ENCODE peak calls at places on chromosomes 16 and 17, in ten cellular contexts. G, A, O, U, M, R, P, S, Q and L are unnamed samples.

GRCh38 chr17:50778471-50778870 is 11.2 kb upstream of the ANKRD40CL start:
- DNase-seq in U (no peak), R (no peak), M (no peak), P (no peak), A (no peak), G (no peak), S (no peak), Q (no peak), O (no peak), L (no peak)

GRCh38 chr17:48640858-48641180 is 14.7 kb upstream of the HOXB9 start:
- DNase-seq in U (no peak), R (no peak), M (no peak), P (no peak), O (no peak), S (no peak), G (no peak), A (no peak), Q (no peak), L (no peak)

GRCh38 chr16:203246-203645 is 23.0 kb downstream of the HBQ1 start:
- DNase-seq in G (no peak), P (no peak), O (no peak), S (no peak), M (no peak), Q (no peak), A (no peak), R (no peak), U (no peak), L (no peak)

GRCh38 chr17:72099919-72100318 is 20.9 kb upstream of the SOX9 start:
- DNase-seq in U (no peak), Q (no peak), P (no peak), A (no peak), G (no peak), S (no peak), R (no peak), O (no peak), M (no peak), L (no peak)

GRCh38 chr17:231966-232807 is 50.7 kb upstream of the DOC2B start:
- DNase-seq in O (no peak), G (no peak), P (no peak), S (no peak), A (peak), M (no peak), R (no peak), Q (no peak), U (no peak), L (no peak)

GRCh38 chr16:89261691-89262563 is 44.4 kb downstream of the ZNF778 start:
- DNase-seq in R (peak), A (peak), O (no peak), U (no peak), S (no peak), Q (no peak), G (no peak), P (no peak), M (no peak), L (no peak)

GRCh38 chr17:59651346-59651745 is 31.7 kb downstream of the CLTC start:
- DNase-seq in M (no peak), Q (no peak), U (no peak), S (no peak), G (no peak), P (no peak), O (peak), A (no peak), R (no peak), L (no peak)

GRCh38 chr17:40058151-40058784 is 4.1 kb upstream of the MED24 start:
- DNase-seq in M (no peak), O (no peak), R (peak), Q (no peak), S (no peak), G (no peak), U (no peak), P (peak), A (peak), L (no peak)

GRCh38 chr17:36545465-36546417 is 1.0 kb downstream of the GGNBP2 start:
- DNase-seq in Q (peak), G (peak), A (peak), U (no peak), P (peak), O (peak), M (peak), S (peak), R (peak), L (peak)

GRCh38 chr17:43608313-43608712 is 53.4 kb downstream of the MEOX1 start:
- DNase-seq in O (no peak), Q (no peak), S (no peak), U (no peak), G (no peak), A (no peak), P (peak), M (no peak), R (peak), L (no peak)

GRCh38 chr16:28572659-28573510 is 19.2 kb downstream of the SGF29 start:
- DNase-seq in P (peak), O (no peak), G (peak), Q (no peak), S (no peak), R (peak), M (no peak), U (no peak), A (peak), L (no peak)

GRCh38 chr17:77036841-77037381 is 103.9 kb upstream of the SEC14L1 start:
- DNase-seq in Q (no peak), U (no peak), M (peak), A (peak), G (no peak), P (peak), S (no peak), O (no peak), R (peak), L (no peak)

GRCh38 chr17:2064980-2065785 is 10.3 kb downstream of the HIC1 start:
- DNase-seq in S (no peak), O (peak), P (peak), M (no peak), A (peak), G (no peak), Q (no peak), U (no peak), R (peak), L (no peak)

GRCh38 chr17:17853811-17854527 is 17.2 kb upstream of the SREBF1 start:
- DNase-seq in M (no peak), Q (no peak), G (no peak), R (no peak), P (no peak), A (no peak), U (no peak), O (no peak), S (no peak), L (no peak)

GRCh38 chr16:56332464-56333079 is 92.8 kb downstream of the AMFR start:
- DNase-seq in Q (no peak), P (peak), A (peak), M (no peak), O (no peak), S (peak), G (peak), U (peak), R (peak), L (no peak)

GRCh38 chr16:30736995-30737793 is 11.0 kb upstream of the PHKG2 start:
- DNase-seq in S (no peak), M (no peak), A (peak), G (no peak), U (no peak), O (no peak), R (no peak), Q (no peak), P (no peak), L (no peak)

GRCh38 chr17:38898291-38898679 is 27.1 kb upstream of the LASP1NB start:
- DNase-seq in M (no peak), G (no peak), A (no peak), R (no peak), U (no peak), O (peak), Q (no peak), P (no peak), S (no peak), L (no peak)

GRCh38 chr16:57859331-57859730 is 57.0 kb upstream of the KIFC3 start:
- DNase-seq in S (no peak), O (peak), R (peak), U (no peak), M (no peak), Q (no peak), G (no peak), P (peak), A (no peak), L (no peak)

GRCh38 chr17:28916302-28916934 is 13.5 kb upstream of the DHRS13 start:
- DNase-seq in M (peak), U (no peak), O (no peak), S (peak), A (peak), G (peak), Q (peak), R (peak), P (peak), L (no peak)

GRCh38 chr16:596736-597060 is 6.8 kb downstream of the RAB40C start:
- DNase-seq in A (no peak), G (no peak), P (no peak), M (no peak), R (no peak), Q (no peak), O (no peak), S (no peak), U (no peak), L (no peak)

GRCh38 chr16:27973678-27974077 is 89.8 kb downstream of the GSG1L start:
- DNase-seq in U (no peak), R (no peak), Q (no peak), M (no peak), S (no peak), O (no peak), A (no peak), G (peak), P (no peak), L (no peak)

GRCh38 chr16:1989826-1990335 is at the start of gene SYNGR3:
- DNase-seq in M (no peak), P (no peak), Q (no peak), R (no peak), U (no peak), G (peak), O (no peak), S (no peak), A (no peak), L (no peak)

GRCh38 chr16:25014500-25015147 is 545 bp downstream of the ARHGAP17 start:
- DNase-seq in A (peak), R (peak), S (peak), U (no peak), O (no peak), Q (no peak), P (peak), G (peak), M (no peak), L (peak)

GRCh38 chr17:82327757-82328140 is 5.8 kb downstream of the SECTM1 start:
- DNase-seq in Q (no peak), P (no peak), U (no peak), S (no peak), G (no peak), O (no peak), M (no peak), A (no peak), R (no peak), L (no peak)

GRCh38 chr17:80743181-80743771 is 198.6 kb downstream of the RPTOR start:
- DNase-seq in Q (no peak), S (no peak), G (no peak), P (no peak), O (no peak), R (no peak), A (no peak), M (no peak), U (no peak), L (no peak)

GRCh38 chr16:11094075-11094593 is 149.8 kb downstream of the CLEC16A start:
- DNase-seq in Q (peak), R (peak), U (no peak), O (peak), G (no peak), A (peak), P (peak), M (no peak), S (no peak), L (no peak)

GRCh38 chr17:66008680-66009079 is 183.3 kb downstream of the CEP112 start:
- DNase-seq in R (no peak), U (no peak), Q (no peak), S (no peak), A (no peak), G (no peak), O (no peak), P (no peak), M (no peak), L (no peak)

GRCh38 chr17:5237541-5238016 is 2.9 kb upstream of the SCIMP start:
- DNase-seq in O (peak), Q (no peak), M (peak), P (peak), G (peak), A (no peak), U (peak), R (peak), S (peak), L (no peak)

GRCh38 chr17:18888766-18889290 is 30.9 kb downstream of the PRPSAP2 start:
- DNase-seq in U (no peak), R (no peak), P (no peak), A (no peak), G (no peak), Q (no peak), S (no peak), O (no peak), M (no peak), L (no peak)

GRCh38 chr17:40318835-40319332 is 9.9 kb downstream of the RARA start:
- DNase-seq in P (no peak), Q (no peak), G (no peak), R (no peak), M (no peak), U (no peak), S (no peak), A (no peak), O (no peak), L (no peak)

GRCh38 chr17:49442051-49442450 is 27.4 kb upstream of the PHB1 start:
- DNase-seq in G (no peak), P (no peak), Q (no peak), U (no peak), R (no peak), A (no peak), O (no peak), M (no peak), S (no peak), L (no peak)

GRCh38 chr16:89863741-89864391 is 9.5 kb upstream of the TCF25 start:
- DNase-seq in A (no peak), O (no peak), R (peak), U (no peak), G (no peak), Q (peak), P (peak), M (no peak), S (no peak), L (no peak)

GRCh38 chr17:15955793-15956541 is 11.0 kb downstream of the ADORA2B start:
- DNase-seq in S (no peak), G (no peak), O (peak), R (no peak), P (no peak), A (no peak), Q (no peak), M (no peak), U (no peak), L (no peak)

GRCh38 chr17:49494937-49495841 is at the start of gene NGFR:
- DNase-seq in R (no peak), Q (peak), P (peak), M (no peak), S (peak), G (peak), O (peak), U (no peak), A (peak), L (peak)

GRCh38 chr17:49359990-49360795 is 1.9 kb downstream of the ZNF652 start:
- DNase-seq in Q (no peak), U (no peak), G (no peak), R (peak), O (no peak), P (no peak), A (no peak), M (no peak), S (no peak), L (no peak)